ENCODE peak calls at places on chromosomes 12 and 14, in four cellular contexts. D is HS-27A, T is OCI-M1, C is mucosa of descending colon. I is an unnamed sample.

GRCh38 chr12:106978035-106978800 is 8.7 kb downstream of the MTERF2 start:
- DNase-seq in D (no peak), T (peak; percentile 54), C (peak; percentile 72), I (no peak)

GRCh38 chr14:104505085-104506074 is 74.2 kb upstream of the C14orf180 start:
- DNase-seq in D (no peak), T (no peak), C (no peak), I (no peak)

GRCh38 chr14:59905193-59905592 is 14.8 kb upstream of the LRRC9 start:
- DNase-seq in D (peak; percentile 34), T (no peak), C (no peak), I (no peak)

GRCh38 chr14:102947321-102948103 is 25.0 kb downstream of the AMN start:
- DNase-seq in D (no peak), T (no peak), C (peak; percentile 44), I (no peak)

GRCh38 chr14:99764222-99764706 is 28.9 kb upstream of the EML1 start:
- DNase-seq in D (no peak), T (no peak), C (no peak), I (no peak)

GRCh38 chr14:100278702-100279101 is 27.5 kb downstream of the SLC25A29 start:
- DNase-seq in D (peak; percentile 31), T (no peak), C (no peak), I (no peak)

GRCh38 chr12:107127482-107128185 is 34.3 kb upstream of the CRY1 start:
- DNase-seq in D (no peak), T (no peak), C (no peak), I (no peak)

GRCh38 chr12:6182279-6182898 is 17.8 kb upstream of the CD9 start:
- DNase-seq in D (no peak), T (peak; percentile 44), C (peak; percentile 80), I (peak; percentile 52)

GRCh38 chr12:6345319-6346071 is 3.6 kb upstream of the TNFRSF1A start:
- DNase-seq in D (peak; percentile 96), T (peak; percentile 92), C (no peak), I (peak; percentile 77)

GRCh38 chr12:108858399-108859074 is 1.2 kb upstream of the SSH1 start:
- DNase-seq in D (no peak), T (no peak), C (peak; percentile 52), I (no peak)

GRCh38 chr14:71824816-71825215 is 107.4 kb upstream of the RGS6 start:
- DNase-seq in D (no peak), T (no peak), C (no peak), I (no peak)

GRCh38 chr14:55802986-55803431 is 223.0 kb downstream of the KTN1 start:
- DNase-seq in D (no peak), T (peak; percentile 63), C (no peak), I (no peak)

GRCh38 chr12:115846516-115846915 is 431.0 kb downstream of the MED13L start:
- DNase-seq in D (no peak), T (no peak), C (no peak), I (no peak)

GRCh38 chr14:25121342-25122129 is 71.6 kb upstream of the STXBP6 start:
- DNase-seq in D (peak; percentile 85), T (no peak), C (no peak), I (peak; percentile 67)

GRCh38 chr12:124381454-124382207 is 86.7 kb downstream of the RFLNA start:
- DNase-seq in D (no peak), T (no peak), C (peak; percentile 91), I (no peak)

GRCh38 chr12:19916193-19916498 is 452.2 kb upstream of the PDE3A start:
- DNase-seq in D (no peak), T (no peak), C (no peak), I (no peak)

GRCh38 chr14:71726639-71727085 is 205.6 kb upstream of the RGS6 start:
- DNase-seq in D (no peak), T (no peak), C (no peak), I (no peak)

GRCh38 chr12:32893008-32893407 is 3.6 kb downstream of the PKP2 start:
- DNase-seq in D (no peak), T (no peak), C (no peak), I (no peak)

GRCh38 chr14:22482782-22483553 is 106.1 kb downstream of the DAD1 start:
- DNase-seq in D (no peak), T (peak; percentile 18), C (no peak), I (no peak)

GRCh38 chr12:91219511-91219910 is 36.9 kb upstream of the DCN start:
- DNase-seq in D (no peak), T (no peak), C (no peak), I (no peak)

GRCh38 chr12:43004908-43005307 is 415.4 kb upstream of the PRICKLE1 start:
- DNase-seq in D (no peak), T (no peak), C (no peak), I (no peak)

GRCh38 chr12:19546611-19547162 is 107.4 kb downstream of the AEBP2 start:
- DNase-seq in D (no peak), T (no peak), C (no peak), I (no peak)

GRCh38 chr14:69321601-69322330 is 61.8 kb downstream of the GALNT16 start:
- DNase-seq in D (no peak), T (no peak), C (no peak), I (no peak)

GRCh38 chr12:32897276-32897615 is 669 bp upstream of the PKP2 start:
- DNase-seq in D (no peak), T (peak; percentile 53), C (no peak), I (no peak)

GRCh38 chr12:83102499-83102898 is 415.8 kb downstream of the TMTC2 start:
- DNase-seq in D (no peak), T (no peak), C (no peak), I (no peak)

GRCh38 chr12:71092290-71092689 is 65.5 kb downstream of the TSPAN8 start:
- DNase-seq in D (no peak), T (peak; percentile 20), C (no peak), I (no peak)

GRCh38 chr12:27870939-27871338 is 90.9 kb upstream of the MANSC4 start:
- DNase-seq in D (peak; percentile 88), T (no peak), C (no peak), I (peak; percentile 13)

GRCh38 chr14:75234173-75234855 is 44.3 kb upstream of the FOS start:
- DNase-seq in D (no peak), T (no peak), C (no peak), I (no peak)

GRCh38 chr14:71403673-71404072 is 496.4 kb downstream of the PCNX1 start:
- DNase-seq in D (no peak), T (peak; percentile 20), C (no peak), I (no peak)

GRCh38 chr12:57552692-57553321 is 3.0 kb downstream of the KIF5A start:
- DNase-seq in D (no peak), T (peak; percentile 67), C (no peak), I (no peak)

GRCh38 chr14:91351508-91351853 is 66.1 kb downstream of the CCDC88C start:
- DNase-seq in D (no peak), T (no peak), C (no peak), I (no peak)

GRCh38 chr14:31270196-31270772 is 62.7 kb upstream of the HECTD1 start:
- DNase-seq in D (no peak), T (peak; percentile 24), C (no peak), I (no peak)

GRCh38 chr12:7176595-7176994 is 12.9 kb upstream of the PEX5 start:
- DNase-seq in D (no peak), T (no peak), C (no peak), I (no peak)

GRCh38 chr14:64788706-64789105 is 84.5 kb downstream of the PLEKHG3 start:
- DNase-seq in D (peak; percentile 64), T (no peak), C (no peak), I (peak; percentile 74)

GRCh38 chr14:97781961-97782360 is 984.8 kb downstream of the VRK1 start:
- DNase-seq in D (no peak), T (no peak), C (no peak), I (no peak)

GRCh38 chr14:47040490-47040889 is 388.9 kb upstream of the RPL10L start:
- DNase-seq in D (no peak), T (peak; percentile 92), C (no peak), I (no peak)

GRCh38 chr14:105912641-105913180 is 386.3 kb downstream of the TMEM121 start:
- DNase-seq in D (no peak), T (no peak), C (no peak), I (no peak)

GRCh38 chr14:67359319-67359774 is 257 bp downstream of the ATP6V1D start:
- DNase-seq in D (peak; percentile 61), T (no peak), C (no peak), I (peak; percentile 46)

GRCh38 chr14:92613008-92613658 is 99.6 kb downstream of the RIN3 start:
- DNase-seq in D (no peak), T (peak; percentile 50), C (peak; percentile 74), I (no peak)